ENCODE peak calls at places on chromosomes 12 and 14, in five cellular contexts. R is NB4, D is adrenal gland, Q is left ventricle myocardium inferior, B is AG10803. A is an unnamed sample.

GRCh38 chr14:20556500-20557211 is 4.2 kb downstream of the RNASE9 start:
- DNase-seq in R (peak; percentile 33), Q (no peak), B (no peak), D (no peak), A (no peak)

GRCh38 chr14:92726135-92726932 is 22.1 kb downstream of the LGMN start:
- DNase-seq in Q (peak; percentile 39), D (peak; percentile 69), R (peak; percentile 62), B (peak; percentile 76), A (no peak)

GRCh38 chr12:52561880-52562449 is 9.0 kb upstream of the KRT71 start:
- DNase-seq in D (no peak), R (no peak), Q (no peak), B (no peak), A (no peak)

GRCh38 chr14:85439696-85440328 is 90.1 kb upstream of the FLRT2 start:
- DNase-seq in B (peak; percentile 94), Q (no peak), D (no peak), R (no peak), A (no peak)

GRCh38 chr14:105168979-105169507 is 467 bp upstream of the JAG2 start:
- DNase-seq in D (no peak), Q (no peak), B (no peak), R (no peak), A (peak; percentile 69)

GRCh38 chr14:92563359-92563758 is 49.8 kb downstream of the RIN3 start:
- DNase-seq in B (peak; percentile 31), R (peak; percentile 54), Q (no peak), D (no peak), A (no peak)

GRCh38 chr12:92898755-92899154 is 30.3 kb downstream of the EEA1 start:
- DNase-seq in B (peak; percentile 31), D (no peak), R (no peak), Q (no peak), A (no peak)

GRCh38 chr12:53560912-53561589 is 53.8 kb upstream of the NPFF start:
- DNase-seq in Q (no peak), B (no peak), R (no peak), D (no peak), A (no peak)

GRCh38 chr12:40762072-40762471 is 69.8 kb downstream of the CNTN1 start:
- DNase-seq in B (no peak), D (no peak), R (no peak), Q (no peak), A (no peak)
- TF ChIP-seq CTCF in B (no peak), D (no peak), R (no peak), Q (no peak), A (no peak)

DNA sequence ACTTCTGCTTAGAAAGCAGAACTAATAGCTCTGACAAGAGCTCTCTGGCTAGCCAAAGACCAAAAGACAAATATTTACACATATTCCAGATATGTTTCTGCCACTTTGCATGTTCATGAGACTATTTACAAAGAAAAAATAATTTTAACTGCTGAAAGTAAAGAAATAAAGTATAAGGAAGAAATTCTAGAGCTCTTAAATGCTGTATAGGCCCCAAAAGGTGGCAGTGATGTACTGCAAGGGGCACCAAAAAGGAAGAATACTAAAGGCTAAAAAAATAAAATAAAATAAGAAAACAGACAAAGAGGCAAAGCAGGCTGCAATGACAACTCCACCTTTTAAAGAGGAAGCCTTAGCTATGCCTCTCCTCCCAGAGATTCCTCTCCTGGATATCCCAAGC is 23.0 kb downstream of the KLRK1 start:
- DNase-seq in D (no peak), Q (no peak), R (peak; percentile 74), B (peak; percentile 63), A (no peak)
- TF ChIP-seq CTCF in D (no peak), Q (no peak), R (peak; percentile 48), B (peak; percentile 49), A (peak; percentile 15)

DNA sequence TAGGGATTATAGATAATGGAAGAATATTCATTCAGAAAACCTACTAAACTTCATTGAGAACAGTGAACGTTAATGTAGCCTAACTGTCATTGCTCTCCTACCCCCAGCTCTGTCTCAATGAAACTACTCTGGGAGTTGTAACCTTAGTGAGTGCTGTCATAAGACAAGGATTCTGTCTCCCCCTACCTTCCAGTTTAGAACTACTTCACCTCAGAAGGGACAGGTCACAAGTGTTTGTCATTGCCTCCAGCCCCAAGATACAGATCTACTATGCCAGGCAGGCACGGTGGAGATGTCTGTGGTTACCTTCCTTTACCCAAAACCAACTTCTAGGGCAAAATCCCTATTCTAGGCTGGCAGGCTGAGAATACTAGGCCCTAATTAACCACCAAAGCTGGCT is 833.1 kb upstream of the SEL1L start:
- DNase-seq in D (no peak), B (no peak), R (peak; percentile 4), Q (no peak), A (no peak)
- TF ChIP-seq CTCF in D (no peak), B (no peak), R (no peak), Q (no peak), A (peak; percentile 40)

DNA sequence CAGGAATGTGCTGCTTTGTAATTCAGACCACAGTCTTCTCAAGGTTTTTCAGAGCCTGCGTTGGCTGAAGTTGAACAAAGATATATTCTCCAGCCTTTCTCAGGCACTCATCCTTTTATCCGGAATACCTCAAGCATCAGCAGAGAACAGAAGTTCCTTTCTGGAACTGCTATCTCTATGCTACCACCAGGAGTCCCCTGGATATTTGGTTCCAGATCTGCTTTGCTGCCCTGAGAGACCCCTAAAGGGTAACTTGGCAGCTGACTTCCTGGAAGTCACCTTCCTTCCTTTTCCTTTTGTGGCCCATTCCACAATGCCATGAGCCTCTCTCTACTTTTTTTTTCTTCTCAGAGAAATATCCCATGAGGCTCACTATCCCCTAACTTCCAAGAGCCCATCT is 188.2 kb downstream of the PLCZ1 start:
- DNase-seq in B (no peak), R (no peak), D (no peak), Q (no peak), A (no peak)
- TF ChIP-seq CTCF in B (peak; percentile 3), R (no peak), D (no peak), Q (no peak), A (no peak)

GRCh38 chr12:49232940-49233841 is 31.7 kb upstream of the TUBA1C start:
- DNase-seq in R (peak; percentile 91), Q (peak; percentile 75), B (peak; percentile 31), D (peak; percentile 65), A (no peak)
- TF ChIP-seq CTCF in R (peak; percentile 30), Q (peak; percentile 47), B (peak; percentile 9), D (peak; percentile 40), A (no peak)

GRCh38 chr12:109255377-109255776 is 53.7 kb downstream of the FOXN4 start:
- DNase-seq in B (peak; percentile 32), Q (no peak), D (no peak), R (peak; percentile 49), A (no peak)
- TF ChIP-seq CTCF in B (peak; percentile 19), Q (no peak), D (no peak), R (peak; percentile 24), A (peak; percentile 37)